ENCODE peak calls at places on chromosome 13, in five cellular contexts. One of them, this sample, is unnamed.

GRCh38 chr13:48866204-48866603 is 109.5 kb upstream of the FNDC3A start:
- DNase-seq in bronchial epithelial cell: no peak
- DNase-seq in OCI-LY7: no peak
- DNase-seq in Caco-2: no peak
- DNase-seq in astrocyte: no peak
- DNase-seq in this sample: no peak

GRCh38 chr13:76594435-76594834 is 291.8 kb downstream of the KCTD12 start:
- DNase-seq in bronchial epithelial cell: no peak
- DNase-seq in Caco-2: no peak
- DNase-seq in astrocyte: no peak
- DNase-seq in OCI-LY7: no peak
- DNase-seq in this sample: no peak

GRCh38 chr13:50948576-50948975 is 39.0 kb downstream of the RNASEH2B start:
- DNase-seq in astrocyte: peak; percentile 16
- DNase-seq in OCI-LY7: no peak
- DNase-seq in Caco-2: no peak
- DNase-seq in bronchial epithelial cell: no peak
- DNase-seq in this sample: no peak

GRCh38 chr13:60009300-60010248 is 154.2 kb downstream of the DIAPH3 start:
- DNase-seq in astrocyte: no peak
- DNase-seq in bronchial epithelial cell: peak; percentile 10
- DNase-seq in Caco-2: no peak
- DNase-seq in OCI-LY7: no peak
- DNase-seq in this sample: no peak

GRCh38 chr13:60210510-60211065 is 46.9 kb upstream of the DIAPH3 start:
- DNase-seq in OCI-LY7: no peak
- DNase-seq in Caco-2: no peak
- DNase-seq in astrocyte: no peak
- DNase-seq in bronchial epithelial cell: no peak
- DNase-seq in this sample: no peak

GRCh38 chr13:106036870-106037269 is 498.6 kb downstream of the EFNB2 start:
- DNase-seq in OCI-LY7: no peak
- DNase-seq in astrocyte: no peak
- DNase-seq in bronchial epithelial cell: no peak
- DNase-seq in Caco-2: no peak
- DNase-seq in this sample: no peak

GRCh38 chr13:113971471-113972231 is 2.2 kb downstream of the C13orf46 start:
- DNase-seq in astrocyte: no peak
- DNase-seq in OCI-LY7: no peak
- DNase-seq in bronchial epithelial cell: no peak
- DNase-seq in Caco-2: no peak
- DNase-seq in this sample: no peak

GRCh38 chr13:24709186-24709913 is 29.1 kb downstream of the ATP12A start:
- DNase-seq in OCI-LY7: no peak
- DNase-seq in astrocyte: no peak
- DNase-seq in Caco-2: no peak
- DNase-seq in bronchial epithelial cell: no peak
- DNase-seq in this sample: no peak

GRCh38 chr13:41568143-41568989 is 111.0 kb downstream of the RGCC start:
- DNase-seq in Caco-2: no peak
- DNase-seq in OCI-LY7: no peak
- DNase-seq in bronchial epithelial cell: no peak
- DNase-seq in astrocyte: no peak
- DNase-seq in this sample: no peak

GRCh38 chr13:27793377-27794074 is 1.2 kb downstream of the GSX1 start:
- DNase-seq in Caco-2: no peak
- DNase-seq in OCI-LY7: no peak
- DNase-seq in astrocyte: no peak
- DNase-seq in bronchial epithelial cell: no peak
- DNase-seq in this sample: no peak

GRCh38 chr13:27791901-27792392 is 336 bp upstream of the GSX1 start:
- DNase-seq in OCI-LY7: no peak
- DNase-seq in astrocyte: no peak
- DNase-seq in bronchial epithelial cell: no peak
- DNase-seq in Caco-2: no peak
- DNase-seq in this sample: no peak

GRCh38 chr13:27791146-27791900 is 960 bp upstream of the GSX1 start:
- DNase-seq in Caco-2: no peak
- DNase-seq in OCI-LY7: no peak
- DNase-seq in astrocyte: no peak
- DNase-seq in bronchial epithelial cell: no peak
- DNase-seq in this sample: no peak

GRCh38 chr13:27794075-27794691 is 1.9 kb downstream of the GSX1 start:
- DNase-seq in Caco-2: no peak
- DNase-seq in OCI-LY7: no peak
- DNase-seq in bronchial epithelial cell: no peak
- DNase-seq in astrocyte: no peak
- DNase-seq in this sample: no peak

GRCh38 chr13:27792393-27793218 is at the start of gene GSX1:
- DNase-seq in astrocyte: peak; percentile 63
- DNase-seq in Caco-2: peak; percentile 86
- DNase-seq in OCI-LY7: no peak
- DNase-seq in bronchial epithelial cell: peak; percentile 44
- DNase-seq in this sample: peak; percentile 25
- H3K4me3 ChIP-seq in astrocyte: no peak within 1 kb of the TSS
- H3K4me3 ChIP-seq in Caco-2: peak within 1 kb of the TSS; percentile 11
- H3K4me3 ChIP-seq in OCI-LY7: no peak within 1 kb of the TSS
- H3K4me3 ChIP-seq in bronchial epithelial cell: no peak within 1 kb of the TSS
- H3K4me3 ChIP-seq in this sample: peak within 1 kb of the TSS; percentile 25

DNA sequence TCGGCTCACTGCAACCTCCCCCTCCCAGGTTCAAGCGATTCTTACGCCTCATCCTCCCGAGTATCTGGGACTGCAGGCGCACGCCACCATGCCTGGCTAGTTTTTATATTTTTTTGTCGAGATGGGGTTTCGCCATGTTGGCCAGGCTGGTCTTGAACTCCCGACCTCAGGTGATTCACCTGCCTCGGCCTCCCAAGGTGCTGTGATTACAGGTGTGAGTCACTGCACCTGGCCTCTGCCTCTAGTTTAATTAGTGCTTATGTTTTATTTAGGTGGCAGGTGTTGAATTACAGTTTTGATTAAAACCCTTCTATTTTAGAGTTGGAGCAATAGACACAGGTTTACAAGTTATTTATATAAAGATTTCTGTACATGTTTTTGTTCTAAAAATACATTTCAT is 42.8 kb downstream of the ATP11A start:
- DNase-seq in OCI-LY7: no peak
- DNase-seq in bronchial epithelial cell: no peak
- DNase-seq in astrocyte: no peak
- DNase-seq in Caco-2: no peak
- DNase-seq in this sample: no peak
- H3K4me3 ChIP-seq in OCI-LY7: no peak overlapping the region
- H3K4me3 ChIP-seq in bronchial epithelial cell: no peak overlapping the region
- H3K4me3 ChIP-seq in astrocyte: no peak overlapping the region
- H3K4me3 ChIP-seq in Caco-2: no peak overlapping the region
- H3K4me3 ChIP-seq in this sample: no peak overlapping the region

GRCh38 chr13:33322474-33322827 is 36.9 kb upstream of the STARD13 start:
- DNase-seq in astrocyte: no peak
- DNase-seq in Caco-2: no peak
- DNase-seq in OCI-LY7: no peak
- DNase-seq in bronchial epithelial cell: no peak
- DNase-seq in this sample: peak; percentile 49
- H3K4me3 ChIP-seq in astrocyte: no peak overlapping the region
- H3K4me3 ChIP-seq in Caco-2: no peak overlapping the region
- H3K4me3 ChIP-seq in OCI-LY7: no peak overlapping the region
- H3K4me3 ChIP-seq in bronchial epithelial cell: no peak overlapping the region
- H3K4me3 ChIP-seq in this sample: peak overlapping the region; percentile 30

GRCh38 chr13:20945952-20946383 is 43.4 kb upstream of the XPO4 start:
- DNase-seq in Caco-2: no peak
- DNase-seq in astrocyte: no peak
- DNase-seq in bronchial epithelial cell: no peak
- DNase-seq in OCI-LY7: no peak
- DNase-seq in this sample: no peak
- H3K4me3 ChIP-seq in Caco-2: no peak overlapping the region
- H3K4me3 ChIP-seq in astrocyte: peak overlapping the region; percentile 37
- H3K4me3 ChIP-seq in bronchial epithelial cell: no peak overlapping the region
- H3K4me3 ChIP-seq in OCI-LY7: no peak overlapping the region
- H3K4me3 ChIP-seq in this sample: peak overlapping the region; percentile 9

GRCh38 chr13:101624981-101625380 is 172.5 kb downstream of the ITGBL1 start:
- DNase-seq in astrocyte: no peak
- DNase-seq in OCI-LY7: no peak
- DNase-seq in Caco-2: no peak
- DNase-seq in bronchial epithelial cell: no peak
- DNase-seq in this sample: no peak

GRCh38 chr13:101626925-101627555 is 174.6 kb downstream of the ITGBL1 start:
- DNase-seq in Caco-2: no peak
- DNase-seq in bronchial epithelial cell: no peak
- DNase-seq in astrocyte: no peak
- DNase-seq in OCI-LY7: peak; percentile 28
- DNase-seq in this sample: no peak

GRCh38 chr13:101628900-101629299 is 176.4 kb downstream of the ITGBL1 start:
- DNase-seq in astrocyte: no peak
- DNase-seq in OCI-LY7: no peak
- DNase-seq in Caco-2: no peak
- DNase-seq in bronchial epithelial cell: no peak
- DNase-seq in this sample: no peak

GRCh38 chr13:101624210-101624922 is 171.9 kb downstream of the ITGBL1 start:
- DNase-seq in Caco-2: no peak
- DNase-seq in bronchial epithelial cell: no peak
- DNase-seq in OCI-LY7: no peak
- DNase-seq in astrocyte: no peak
- DNase-seq in this sample: no peak

GRCh38 chr13:101627556-101627943 is 175.1 kb downstream of the ITGBL1 start:
- DNase-seq in Caco-2: no peak
- DNase-seq in astrocyte: peak; percentile 9
- DNase-seq in OCI-LY7: no peak
- DNase-seq in bronchial epithelial cell: no peak
- DNase-seq in this sample: no peak
- H3K4me3 ChIP-seq in Caco-2: no peak overlapping the region
- H3K4me3 ChIP-seq in astrocyte: no peak overlapping the region
- H3K4me3 ChIP-seq in OCI-LY7: peak overlapping the region; percentile 47
- H3K4me3 ChIP-seq in bronchial epithelial cell: no peak overlapping the region
- H3K4me3 ChIP-seq in this sample: no peak overlapping the region

GRCh38 chr13:43127827-43128226 is 104.4 kb downstream of the DNAJC15 start:
- DNase-seq in Caco-2: no peak
- DNase-seq in bronchial epithelial cell: no peak
- DNase-seq in OCI-LY7: peak; percentile 7
- DNase-seq in astrocyte: no peak
- DNase-seq in this sample: no peak
- H3K4me3 ChIP-seq in Caco-2: no peak overlapping the region
- H3K4me3 ChIP-seq in bronchial epithelial cell: no peak overlapping the region
- H3K4me3 ChIP-seq in OCI-LY7: no peak overlapping the region
- H3K4me3 ChIP-seq in astrocyte: no peak overlapping the region
- H3K4me3 ChIP-seq in this sample: no peak overlapping the region